ENCODE peak calls at places on chromosomes 6 and 20, in ten cellular contexts. One of them, this sample, is unnamed.

GRCh38 chr6:166498661-166499349 is 87.7 kb downstream of the RAMACL start:
- DNase-seq in H7: no peak
- DNase-seq in upper lobe of right lung: no peak
- DNase-seq in IMR-90: no peak
- DNase-seq in NCI-H2081: no peak
- DNase-seq in nephron progenitor cell: no peak
- DNase-seq in NCI-H1105: no peak
- DNase-seq in left ventricle myocardium inferior: no peak
- DNase-seq in activated naive CD4-positive, alpha-beta T cell treated with Interleukin-2 at 50 U/mL for 16 hours: no peak
- DNase-seq in AG08396: no peak
- DNase-seq in this sample: no peak

GRCh38 chr6:101281266-101281665 is 112.2 kb upstream of the GRIK2 start:
- DNase-seq in activated naive CD4-positive, alpha-beta T cell treated with Interleukin-2 at 50 U/mL for 16 hours: no peak
- DNase-seq in NCI-H2081: no peak
- DNase-seq in upper lobe of right lung: no peak
- DNase-seq in IMR-90: no peak
- DNase-seq in AG08396: no peak
- DNase-seq in nephron progenitor cell: no peak
- DNase-seq in H7: no peak
- DNase-seq in left ventricle myocardium inferior: no peak
- DNase-seq in NCI-H1105: no peak
- DNase-seq in this sample: no peak

GRCh38 chr20:62553838-62554161 is 78.0 kb upstream of the GATA5 start:
- DNase-seq in NCI-H2081: no peak
- DNase-seq in NCI-H1105: no peak
- DNase-seq in nephron progenitor cell: no peak
- DNase-seq in upper lobe of right lung: no peak
- DNase-seq in H7: peak
- DNase-seq in left ventricle myocardium inferior: no peak
- DNase-seq in AG08396: no peak
- DNase-seq in IMR-90: no peak
- DNase-seq in activated naive CD4-positive, alpha-beta T cell treated with Interleukin-2 at 50 U/mL for 16 hours: no peak
- DNase-seq in this sample: no peak

GRCh38 chr6:15023448-15023847 is 222.4 kb upstream of the JARID2 start:
- DNase-seq in AG08396: no peak
- DNase-seq in H7: no peak
- DNase-seq in upper lobe of right lung: no peak
- DNase-seq in left ventricle myocardium inferior: no peak
- DNase-seq in NCI-H2081: no peak
- DNase-seq in NCI-H1105: no peak
- DNase-seq in activated naive CD4-positive, alpha-beta T cell treated with Interleukin-2 at 50 U/mL for 16 hours: peak
- DNase-seq in nephron progenitor cell: no peak
- DNase-seq in IMR-90: no peak
- DNase-seq in this sample: no peak

GRCh38 chr20:11054266-11055025 is 380.6 kb upstream of the JAG1 start:
- DNase-seq in nephron progenitor cell: peak
- DNase-seq in NCI-H1105: no peak
- DNase-seq in upper lobe of right lung: no peak
- DNase-seq in left ventricle myocardium inferior: no peak
- DNase-seq in IMR-90: no peak
- DNase-seq in H7: no peak
- DNase-seq in AG08396: no peak
- DNase-seq in activated naive CD4-positive, alpha-beta T cell treated with Interleukin-2 at 50 U/mL for 16 hours: no peak
- DNase-seq in NCI-H2081: no peak
- DNase-seq in this sample: no peak

GRCh38 chr6:76135481-76135880 is 63.0 kb upstream of the IMPG1 start:
- DNase-seq in nephron progenitor cell: no peak
- DNase-seq in left ventricle myocardium inferior: no peak
- DNase-seq in AG08396: no peak
- DNase-seq in NCI-H1105: no peak
- DNase-seq in H7: no peak
- DNase-seq in upper lobe of right lung: no peak
- DNase-seq in NCI-H2081: no peak
- DNase-seq in activated naive CD4-positive, alpha-beta T cell treated with Interleukin-2 at 50 U/mL for 16 hours: no peak
- DNase-seq in IMR-90: no peak
- DNase-seq in this sample: no peak

GRCh38 chr6:113500221-113500620 is 356.9 kb upstream of the MARCKS start:
- DNase-seq in upper lobe of right lung: no peak
- DNase-seq in NCI-H2081: no peak
- DNase-seq in NCI-H1105: no peak
- DNase-seq in nephron progenitor cell: no peak
- DNase-seq in IMR-90: no peak
- DNase-seq in AG08396: no peak
- DNase-seq in activated naive CD4-positive, alpha-beta T cell treated with Interleukin-2 at 50 U/mL for 16 hours: no peak
- DNase-seq in H7: no peak
- DNase-seq in left ventricle myocardium inferior: no peak
- DNase-seq in this sample: no peak

GRCh38 chr6:44800171-44800671 is 412.7 kb downstream of the CDC5L start:
- DNase-seq in activated naive CD4-positive, alpha-beta T cell treated with Interleukin-2 at 50 U/mL for 16 hours: no peak
- DNase-seq in left ventricle myocardium inferior: no peak
- DNase-seq in upper lobe of right lung: no peak
- DNase-seq in AG08396: peak
- DNase-seq in NCI-H2081: peak
- DNase-seq in NCI-H1105: peak
- DNase-seq in IMR-90: peak
- DNase-seq in nephron progenitor cell: no peak
- DNase-seq in H7: no peak
- DNase-seq in this sample: no peak

GRCh38 chr6:41684311-41685182 is 46.3 kb downstream of the MDFI start:
- DNase-seq in AG08396: no peak
- DNase-seq in nephron progenitor cell: no peak
- DNase-seq in H7: no peak
- DNase-seq in NCI-H1105: no peak
- DNase-seq in NCI-H2081: no peak
- DNase-seq in activated naive CD4-positive, alpha-beta T cell treated with Interleukin-2 at 50 U/mL for 16 hours: no peak
- DNase-seq in left ventricle myocardium inferior: no peak
- DNase-seq in upper lobe of right lung: no peak
- DNase-seq in IMR-90: no peak
- DNase-seq in this sample: no peak

GRCh38 chr6:2275207-2275891 is 29.9 kb upstream of the GMDS start:
- DNase-seq in H7: no peak
- DNase-seq in left ventricle myocardium inferior: no peak
- DNase-seq in upper lobe of right lung: no peak
- DNase-seq in nephron progenitor cell: no peak
- DNase-seq in activated naive CD4-positive, alpha-beta T cell treated with Interleukin-2 at 50 U/mL for 16 hours: no peak
- DNase-seq in AG08396: peak
- DNase-seq in NCI-H1105: no peak
- DNase-seq in NCI-H2081: no peak
- DNase-seq in IMR-90: peak
- DNase-seq in this sample: no peak

GRCh38 chr20:38534756-38535155 is 46.2 kb upstream of the ADIG start:
- DNase-seq in IMR-90: no peak
- DNase-seq in AG08396: no peak
- DNase-seq in upper lobe of right lung: no peak
- DNase-seq in NCI-H2081: no peak
- DNase-seq in NCI-H1105: no peak
- DNase-seq in left ventricle myocardium inferior: no peak
- DNase-seq in nephron progenitor cell: no peak
- DNase-seq in activated naive CD4-positive, alpha-beta T cell treated with Interleukin-2 at 50 U/mL for 16 hours: peak
- DNase-seq in H7: no peak
- DNase-seq in this sample: no peak

GRCh38 chr6:108804976-108805375 is 43.2 kb upstream of the ARMC2 start:
- DNase-seq in left ventricle myocardium inferior: no peak
- DNase-seq in NCI-H1105: no peak
- DNase-seq in AG08396: no peak
- DNase-seq in IMR-90: no peak
- DNase-seq in upper lobe of right lung: no peak
- DNase-seq in activated naive CD4-positive, alpha-beta T cell treated with Interleukin-2 at 50 U/mL for 16 hours: no peak
- DNase-seq in NCI-H2081: no peak
- DNase-seq in H7: no peak
- DNase-seq in nephron progenitor cell: no peak
- DNase-seq in this sample: no peak

GRCh38 chr6:43669050-43669921 is 18.3 kb downstream of the MRPS18A start:
- DNase-seq in H7: peak
- DNase-seq in IMR-90: peak
- DNase-seq in left ventricle myocardium inferior: peak
- DNase-seq in activated naive CD4-positive, alpha-beta T cell treated with Interleukin-2 at 50 U/mL for 16 hours: no peak
- DNase-seq in NCI-H2081: no peak
- DNase-seq in upper lobe of right lung: no peak
- DNase-seq in AG08396: peak
- DNase-seq in NCI-H1105: no peak
- DNase-seq in nephron progenitor cell: no peak
- DNase-seq in this sample: peak

GRCh38 chr20:36847009-36847709 is 28.8 kb upstream of the TLDC2 start:
- DNase-seq in left ventricle myocardium inferior: peak
- DNase-seq in AG08396: peak
- DNase-seq in NCI-H1105: no peak
- DNase-seq in upper lobe of right lung: no peak
- DNase-seq in H7: no peak
- DNase-seq in NCI-H2081: no peak
- DNase-seq in nephron progenitor cell: no peak
- DNase-seq in activated naive CD4-positive, alpha-beta T cell treated with Interleukin-2 at 50 U/mL for 16 hours: no peak
- DNase-seq in IMR-90: peak
- DNase-seq in this sample: peak

GRCh38 chr20:32315399-32315798 is 37.9 kb downstream of the KIF3B start:
- DNase-seq in AG08396: no peak
- DNase-seq in H7: no peak
- DNase-seq in left ventricle myocardium inferior: no peak
- DNase-seq in IMR-90: no peak
- DNase-seq in nephron progenitor cell: no peak
- DNase-seq in NCI-H2081: no peak
- DNase-seq in NCI-H1105: no peak
- DNase-seq in activated naive CD4-positive, alpha-beta T cell treated with Interleukin-2 at 50 U/mL for 16 hours: no peak
- DNase-seq in upper lobe of right lung: no peak
- DNase-seq in this sample: no peak

GRCh38 chr6:57313711-57314471 is 3.5 kb upstream of the PRIM2 start:
- DNase-seq in IMR-90: peak
- DNase-seq in nephron progenitor cell: no peak
- DNase-seq in H7: no peak
- DNase-seq in left ventricle myocardium inferior: no peak
- DNase-seq in NCI-H1105: no peak
- DNase-seq in NCI-H2081: no peak
- DNase-seq in activated naive CD4-positive, alpha-beta T cell treated with Interleukin-2 at 50 U/mL for 16 hours: no peak
- DNase-seq in AG08396: peak
- DNase-seq in upper lobe of right lung: no peak
- DNase-seq in this sample: no peak

GRCh38 chr6:102398788-102399390 is 1005.4 kb downstream of the GRIK2 start:
- DNase-seq in H7: no peak
- DNase-seq in IMR-90: no peak
- DNase-seq in AG08396: no peak
- DNase-seq in NCI-H1105: no peak
- DNase-seq in NCI-H2081: no peak
- DNase-seq in activated naive CD4-positive, alpha-beta T cell treated with Interleukin-2 at 50 U/mL for 16 hours: no peak
- DNase-seq in nephron progenitor cell: no peak
- DNase-seq in upper lobe of right lung: no peak
- DNase-seq in left ventricle myocardium inferior: no peak
- DNase-seq in this sample: no peak

GRCh38 chr6:43627008-43627825 is 1.8 kb downstream of the GTPBP2 start:
- DNase-seq in H7: no peak
- DNase-seq in NCI-H1105: no peak
- DNase-seq in nephron progenitor cell: no peak
- DNase-seq in IMR-90: peak
- DNase-seq in upper lobe of right lung: peak
- DNase-seq in AG08396: peak
- DNase-seq in activated naive CD4-positive, alpha-beta T cell treated with Interleukin-2 at 50 U/mL for 16 hours: no peak
- DNase-seq in NCI-H2081: peak
- DNase-seq in left ventricle myocardium inferior: peak
- DNase-seq in this sample: no peak

GRCh38 chr6:66926060-66926459 is 1219.0 kb upstream of the EYS start:
- DNase-seq in left ventricle myocardium inferior: no peak
- DNase-seq in nephron progenitor cell: no peak
- DNase-seq in NCI-H2081: no peak
- DNase-seq in AG08396: no peak
- DNase-seq in IMR-90: no peak
- DNase-seq in activated naive CD4-positive, alpha-beta T cell treated with Interleukin-2 at 50 U/mL for 16 hours: no peak
- DNase-seq in upper lobe of right lung: no peak
- DNase-seq in H7: no peak
- DNase-seq in NCI-H1105: no peak
- DNase-seq in this sample: no peak

GRCh38 chr6:68559052-68559451 is 76.0 kb upstream of the ADGRB3 start:
- DNase-seq in NCI-H1105: peak
- DNase-seq in nephron progenitor cell: no peak
- DNase-seq in activated naive CD4-positive, alpha-beta T cell treated with Interleukin-2 at 50 U/mL for 16 hours: no peak
- DNase-seq in H7: no peak
- DNase-seq in AG08396: no peak
- DNase-seq in NCI-H2081: peak
- DNase-seq in IMR-90: no peak
- DNase-seq in upper lobe of right lung: no peak
- DNase-seq in left ventricle myocardium inferior: no peak
- DNase-seq in this sample: no peak

GRCh38 chr6:56040271-56040670 is 164.9 kb upstream of the BMP5 start:
- DNase-seq in AG08396: no peak
- DNase-seq in activated naive CD4-positive, alpha-beta T cell treated with Interleukin-2 at 50 U/mL for 16 hours: no peak
- DNase-seq in NCI-H2081: no peak
- DNase-seq in IMR-90: peak
- DNase-seq in left ventricle myocardium inferior: no peak
- DNase-seq in NCI-H1105: no peak
- DNase-seq in H7: no peak
- DNase-seq in upper lobe of right lung: no peak
- DNase-seq in nephron progenitor cell: no peak
- DNase-seq in this sample: no peak

GRCh38 chr6:81531869-81532561 is 220.5 kb downstream of the TENT5A start:
- DNase-seq in upper lobe of right lung: no peak
- DNase-seq in left ventricle myocardium inferior: no peak
- DNase-seq in nephron progenitor cell: no peak
- DNase-seq in NCI-H1105: no peak
- DNase-seq in AG08396: no peak
- DNase-seq in activated naive CD4-positive, alpha-beta T cell treated with Interleukin-2 at 50 U/mL for 16 hours: no peak
- DNase-seq in H7: no peak
- DNase-seq in NCI-H2081: no peak
- DNase-seq in IMR-90: peak
- DNase-seq in this sample: no peak

GRCh38 chr6:154861825-154862224 is 128.6 kb downstream of the SCAF8 start:
- DNase-seq in NCI-H2081: no peak
- DNase-seq in upper lobe of right lung: no peak
- DNase-seq in NCI-H1105: no peak
- DNase-seq in activated naive CD4-positive, alpha-beta T cell treated with Interleukin-2 at 50 U/mL for 16 hours: no peak
- DNase-seq in H7: no peak
- DNase-seq in left ventricle myocardium inferior: no peak
- DNase-seq in nephron progenitor cell: no peak
- DNase-seq in IMR-90: no peak
- DNase-seq in AG08396: no peak
- DNase-seq in this sample: no peak

GRCh38 chr6:74606488-74607135 is 599.2 kb downstream of the COL12A1 start:
- DNase-seq in IMR-90: peak
- DNase-seq in AG08396: peak
- DNase-seq in NCI-H2081: no peak
- DNase-seq in NCI-H1105: no peak
- DNase-seq in upper lobe of right lung: no peak
- DNase-seq in nephron progenitor cell: no peak
- DNase-seq in activated naive CD4-positive, alpha-beta T cell treated with Interleukin-2 at 50 U/mL for 16 hours: no peak
- DNase-seq in left ventricle myocardium inferior: no peak
- DNase-seq in H7: no peak
- DNase-seq in this sample: no peak

GRCh38 chr6:73515204-73516101 is 5.4 kb downstream of the EEF1A1 start:
- DNase-seq in NCI-H1105: peak
- DNase-seq in H7: peak
- DNase-seq in left ventricle myocardium inferior: no peak
- DNase-seq in IMR-90: peak
- DNase-seq in NCI-H2081: peak
- DNase-seq in activated naive CD4-positive, alpha-beta T cell treated with Interleukin-2 at 50 U/mL for 16 hours: peak
- DNase-seq in upper lobe of right lung: no peak
- DNase-seq in AG08396: no peak
- DNase-seq in nephron progenitor cell: peak
- DNase-seq in this sample: no peak

GRCh38 chr20:51255417-51255816 is 232.5 kb upstream of the KCNG1 start:
- DNase-seq in upper lobe of right lung: no peak
- DNase-seq in left ventricle myocardium inferior: no peak
- DNase-seq in NCI-H2081: no peak
- DNase-seq in nephron progenitor cell: no peak
- DNase-seq in H7: no peak
- DNase-seq in IMR-90: no peak
- DNase-seq in AG08396: no peak
- DNase-seq in NCI-H1105: no peak
- DNase-seq in activated naive CD4-positive, alpha-beta T cell treated with Interleukin-2 at 50 U/mL for 16 hours: no peak
- DNase-seq in this sample: no peak

GRCh38 chr6:137914530-137915193 is 47.6 kb downstream of the TNFAIP3 start:
- DNase-seq in left ventricle myocardium inferior: no peak
- DNase-seq in upper lobe of right lung: no peak
- DNase-seq in NCI-H2081: no peak
- DNase-seq in H7: no peak
- DNase-seq in AG08396: no peak
- DNase-seq in IMR-90: no peak
- DNase-seq in nephron progenitor cell: no peak
- DNase-seq in activated naive CD4-positive, alpha-beta T cell treated with Interleukin-2 at 50 U/mL for 16 hours: no peak
- DNase-seq in NCI-H1105: no peak
- DNase-seq in this sample: no peak

GRCh38 chr6:80183019-80183418 is 76.5 kb downstream of the BCKDHB start:
- DNase-seq in H7: no peak
- DNase-seq in upper lobe of right lung: no peak
- DNase-seq in AG08396: no peak
- DNase-seq in IMR-90: no peak
- DNase-seq in left ventricle myocardium inferior: no peak
- DNase-seq in NCI-H1105: no peak
- DNase-seq in NCI-H2081: no peak
- DNase-seq in activated naive CD4-positive, alpha-beta T cell treated with Interleukin-2 at 50 U/mL for 16 hours: no peak
- DNase-seq in nephron progenitor cell: no peak
- DNase-seq in this sample: no peak

This sample was measured in C1 segment of cervical spinal cord.